ENCODE peak calls at places on chromosomes 6 and 20, in six cellular contexts. H is H1, R is neuronal stem cell, P is IMR-90, B is trophoblast cell, Y is mesenchymal stem cell. X is an unnamed sample. For H3K4me1, the result is how much of the 10 kb centered on the place peaks cover.

GRCh38 chr20:22264917-22265316 is 319.5 kb downstream of the FOXA2 start:
- DNase-seq in H (no peak), Y (no peak), P (no peak), R (no peak), B (no peak), X (no peak)

GRCh38 chr6:70103798-70104197 is 199.1 kb downstream of the COL9A1 start:
- DNase-seq in R (no peak), Y (no peak), P (no peak), B (no peak), H (no peak), X (no peak)

GRCh38 chr6:54010340-54011276 is 100.6 kb upstream of the MLIP start:
- DNase-seq in Y (peak), H (no peak), R (no peak), P (no peak), B (no peak), X (no peak)

GRCh38 chr20:39716796-39717341 is 754.7 kb downstream of the DHX35 start:
- DNase-seq in P (no peak), B (no peak), Y (no peak), R (no peak), H (no peak), X (no peak)

GRCh38 chr6:137188855-137189254 is 15.4 kb upstream of the IL22RA2 start:
- DNase-seq in B (no peak), Y (peak), H (no peak), R (peak), P (no peak), X (no peak)

GRCh38 chr6:30881987-30882763 is 2.1 kb upstream of the DDR1 start:
- DNase-seq in P (peak), B (no peak), R (peak), Y (peak), H (no peak), X (peak)

GRCh38 chr20:6582449-6582848 is 185.0 kb upstream of the BMP2 start:
- DNase-seq in H (no peak), R (no peak), Y (no peak), B (no peak), P (peak), X (no peak)

GRCh38 chr6:27130668-27131428 is 116.7 kb upstream of the PRSS16 start:
- DNase-seq in P (no peak), R (no peak), H (no peak), Y (no peak), B (no peak), X (no peak)

GRCh38 chr6:149423946-149424440 is 23.9 kb downstream of the SUMO4 start:
- DNase-seq in Y (no peak), B (no peak), R (no peak), H (no peak), P (no peak), X (no peak)

GRCh38 chr6:168100011-168100802 is 21.2 kb upstream of the FRMD1 start:
- DNase-seq in P (no peak), B (no peak), Y (no peak), R (no peak), H (no peak), X (no peak)

GRCh38 chr6:116267879-116268588 is 11.7 kb downstream of the TSPYL1 start:
- DNase-seq in H (no peak), Y (no peak), P (peak), B (no peak), R (no peak), X (no peak)

GRCh38 chr6:1952726-1953360 is 292.6 kb downstream of the GMDS start:
- DNase-seq in H (no peak), R (no peak), P (peak), B (peak), Y (peak), X (no peak)

GRCh38 chr20:8800089-8800488 is 268.8 kb upstream of the PLCB4 start:
- DNase-seq in H (no peak), B (no peak), Y (no peak), P (no peak), R (no peak), X (no peak)

GRCh38 chr20:8549192-8549591 is 417.1 kb downstream of the PLCB1 start:
- DNase-seq in B (no peak), Y (no peak), P (no peak), R (no peak), H (no peak), X (no peak)

GRCh38 chr20:46222521-46223007 is 85.7 kb downstream of the CDH22 start:
- DNase-seq in P (no peak), B (no peak), R (no peak), H (peak), Y (no peak), X (peak)

GRCh38 chr6:166435574-166435973 is 52.8 kb upstream of the MPC1 start:
- DNase-seq in R (no peak), B (no peak), Y (no peak), H (no peak), P (no peak), X (peak)
- H3K4me1 ChIP-seq in R (under half), B (under half), Y (under half), H (under half), P (under half), X (under half)

GRCh38 chr20:5072756-5073153 is 47.0 kb downstream of the PCNA start:
- DNase-seq in P (no peak), Y (no peak), B (no peak), H (no peak), R (no peak), X (no peak)
- H3K14ac ChIP-seq in P (peak), Y (no peak), B (no peak), H (no peak), R (no peak), X (no peak)

DNA sequence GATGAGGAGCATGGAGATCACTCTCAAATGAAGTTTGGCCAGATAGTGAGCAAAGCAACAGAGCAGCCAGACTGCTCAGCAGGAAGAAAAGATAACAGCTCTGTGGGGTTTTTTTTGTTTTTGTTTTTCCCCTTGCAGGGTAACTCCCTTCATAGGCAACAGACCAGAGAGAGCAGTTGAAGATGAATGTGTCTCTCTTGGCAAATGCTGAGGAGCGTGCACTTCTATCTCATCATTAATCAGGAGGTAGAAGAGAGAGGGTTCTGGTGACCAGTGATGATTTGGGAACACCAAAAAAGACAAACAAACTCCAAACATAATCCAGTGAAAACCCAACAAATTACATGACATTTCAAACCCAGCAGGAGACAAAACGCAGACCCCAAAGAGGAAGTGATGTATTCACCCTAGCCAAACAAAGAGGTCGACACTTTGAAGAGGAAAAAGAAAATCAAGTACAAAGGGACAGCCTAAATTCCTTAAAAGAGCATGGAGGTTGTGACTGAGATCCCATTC is 66.2 kb upstream of the RREB1 start:
- DNase-seq in Y (no peak), B (no peak), H (no peak), P (no peak), R (no peak), X (no peak)
- H4K8ac ChIP-seq in Y (peak), B (peak), H (no peak), P (no peak), R (no peak), X (no peak)

DNA sequence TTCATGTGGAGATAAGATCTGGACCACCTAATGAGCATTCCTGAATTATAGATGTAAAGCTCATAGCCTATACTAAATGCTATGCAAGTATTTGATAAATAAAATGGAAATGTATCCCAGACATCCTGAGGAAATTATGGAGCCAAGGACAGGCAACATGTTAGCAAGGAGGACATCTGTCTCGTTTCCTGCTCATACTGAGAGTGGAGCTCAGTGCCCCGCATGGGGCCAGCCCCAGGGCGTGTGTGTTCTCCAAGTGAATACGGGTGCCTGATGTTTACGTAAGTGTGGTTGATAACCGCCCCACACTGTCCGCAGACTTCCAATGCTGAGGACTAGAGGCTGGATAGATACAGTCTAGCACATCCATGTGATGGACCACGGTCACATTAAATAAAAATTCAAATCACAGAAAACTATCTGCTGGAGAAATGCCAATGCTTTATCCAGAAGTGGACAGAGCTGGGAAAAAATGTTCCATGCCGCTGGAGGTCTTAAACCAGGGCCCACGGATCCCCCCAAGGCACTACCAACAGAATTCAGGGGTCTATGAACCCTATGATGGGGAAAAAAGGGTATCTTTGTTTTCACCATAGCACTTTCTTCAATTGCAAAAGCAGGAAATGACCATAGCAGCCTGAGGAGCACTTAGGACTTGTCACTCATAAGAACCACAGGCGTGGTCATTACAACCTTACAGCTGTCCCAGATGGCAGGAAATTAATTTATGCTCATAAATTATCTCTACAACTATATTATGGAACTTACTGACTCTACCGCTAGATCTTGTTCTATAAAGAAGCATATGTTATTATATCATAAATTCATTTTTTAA is 24.9 kb downstream of the TGM2 start:
- DNase-seq in B (peak), R (no peak), H (no peak), Y (peak), P (no peak), X (no peak)
- H3K4me1 ChIP-seq in B (under half), R (under half), H (under half), Y (under half), P (under half), X (under half)

X was measured in H9.